ENCODE peak calls at places on chromosomes 12 and 14, in four cellular contexts. G is epithelial cell of esophagus, T is A549, R is cardiac muscle cell. P is an unnamed sample.

GRCh38 chr12:3679831-3680230 is 73.1 kb downstream of the CRACR2A start:
- DNase-seq in G (no peak), T (no peak), R (no peak), P (no peak)

GRCh38 chr14:88831285-88831684 is 6.8 kb downstream of the TTC8 start:
- DNase-seq in G (peak), T (no peak), R (peak), P (peak)

GRCh38 chr12:94100990-94101901 is 47.1 kb upstream of the PLXNC1 start:
- DNase-seq in G (peak), T (peak), R (peak), P (peak)

GRCh38 chr12:71955946-71956345 is 17.3 kb downstream of the TPH2 start:
- DNase-seq in G (peak), T (no peak), R (peak), P (no peak)

GRCh38 chr14:103186894-103187586 is 63.8 kb downstream of the TNFAIP2 start:
- DNase-seq in G (no peak), T (no peak), R (no peak), P (no peak)

GRCh38 chr14:76876076-76876475 is 49.9 kb downstream of the LRRC74A start:
- DNase-seq in G (peak), T (peak), R (peak), P (peak)

GRCh38 chr12:91171475-91171874 is 11.1 kb downstream of the DCN start:
- DNase-seq in G (no peak), T (no peak), R (no peak), P (no peak)

GRCh38 chr12:84661732-84662326 is 250.8 kb downstream of the SLC6A15 start:
- DNase-seq in G (peak), T (no peak), R (peak), P (peak)

GRCh38 chr12:127393896-127394295 is 873.1 kb upstream of the TMEM132C start:
- DNase-seq in G (peak), T (no peak), R (peak), P (peak)

GRCh38 chr12:117031843-117032592 is 67.2 kb downstream of the TESC start:
- DNase-seq in G (no peak), T (no peak), R (no peak), P (no peak)

GRCh38 chr12:2057041-2057792 is 4.4 kb downstream of the CACNA1C start:
- DNase-seq in G (peak), T (peak), R (peak), P (peak)

GRCh38 chr14:61444215-61444768 is 122.9 kb downstream of the PRKCH start:
- DNase-seq in G (no peak), T (no peak), R (no peak), P (no peak)

GRCh38 chr12:38253778-38254177 is 62.8 kb upstream of the ALG10B start:
- DNase-seq in G (no peak), T (no peak), R (no peak), P (no peak)

GRCh38 chr12:108616941-108617858 is 16.5 kb downstream of the SELPLG start:
- DNase-seq in G (no peak), T (no peak), R (no peak), P (peak)

GRCh38 chr12:26787125-26787495 is 45.9 kb downstream of the ITPR2 start:
- DNase-seq in G (peak), T (no peak), R (peak), P (peak)

GRCh38 chr14:60656755-60657608 is 7.7 kb upstream of the SIX1 start:
- DNase-seq in G (peak), T (peak), R (peak), P (peak)

GRCh38 chr14:99195602-99196309 is 76.2 kb downstream of the BCL11B start:
- DNase-seq in G (no peak), T (no peak), R (no peak), P (no peak)

GRCh38 chr12:113471619-113472171 is at the start of gene LHX5:
- DNase-seq in G (peak), T (peak), R (no peak), P (no peak)

GRCh38 chr12:97794335-97794734 is 331.7 kb downstream of the RMST start:
- DNase-seq in G (no peak), T (no peak), R (no peak), P (no peak)

GRCh38 chr14:55512421-55512820 is 67.6 kb upstream of the KTN1 start:
- DNase-seq in G (no peak), T (no peak), R (peak), P (no peak)
- H3K4me3 ChIP-seq in G (no peak), T (no peak), R (no peak), P (no peak)

GRCh38 chr12:65220761-65221160 is 51.4 kb downstream of the LEMD3 start:
- DNase-seq in G (no peak), T (no peak), R (no peak), P (no peak)
- H3K4me3 ChIP-seq in G (no peak), T (no peak), R (no peak), P (no peak)

GRCh38 chr12:107581616-107582015 is 104.0 kb upstream of the PWP1 start:
- DNase-seq in G (peak), T (no peak), R (no peak), P (peak)
- H3K4me3 ChIP-seq in G (peak), T (no peak), R (peak), P (no peak)

DNA sequence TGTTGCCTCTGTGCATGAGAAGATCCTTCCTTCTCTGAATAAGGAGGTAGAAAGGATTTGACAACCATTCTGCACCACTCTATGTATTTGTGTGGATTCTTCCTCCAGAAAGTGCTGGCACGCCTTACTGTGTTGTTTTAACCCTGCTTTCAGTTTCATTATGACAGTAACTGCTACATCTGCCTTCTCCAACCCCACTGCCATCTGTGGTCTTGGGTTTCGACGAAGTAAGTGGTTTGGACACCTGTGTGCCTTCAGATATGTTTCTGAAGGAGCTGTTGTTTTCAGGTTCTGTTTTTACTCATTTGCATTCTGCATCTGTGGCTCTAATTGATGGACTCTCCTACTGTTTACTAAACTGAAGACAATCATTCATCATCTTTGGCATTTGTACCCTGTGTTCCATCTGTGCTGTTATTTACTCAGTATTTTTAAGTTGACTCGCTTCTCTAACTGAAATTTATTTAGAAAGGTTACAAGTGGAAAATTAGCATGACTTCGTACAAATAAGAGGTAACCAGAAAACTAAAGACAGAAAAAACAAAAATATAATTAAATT is 4.1 kb downstream of the TSHR start:
- DNase-seq in G (no peak), T (no peak), R (no peak), P (no peak)
- H3K4me3 ChIP-seq in G (no peak), T (no peak), R (no peak), P (no peak)

DNA sequence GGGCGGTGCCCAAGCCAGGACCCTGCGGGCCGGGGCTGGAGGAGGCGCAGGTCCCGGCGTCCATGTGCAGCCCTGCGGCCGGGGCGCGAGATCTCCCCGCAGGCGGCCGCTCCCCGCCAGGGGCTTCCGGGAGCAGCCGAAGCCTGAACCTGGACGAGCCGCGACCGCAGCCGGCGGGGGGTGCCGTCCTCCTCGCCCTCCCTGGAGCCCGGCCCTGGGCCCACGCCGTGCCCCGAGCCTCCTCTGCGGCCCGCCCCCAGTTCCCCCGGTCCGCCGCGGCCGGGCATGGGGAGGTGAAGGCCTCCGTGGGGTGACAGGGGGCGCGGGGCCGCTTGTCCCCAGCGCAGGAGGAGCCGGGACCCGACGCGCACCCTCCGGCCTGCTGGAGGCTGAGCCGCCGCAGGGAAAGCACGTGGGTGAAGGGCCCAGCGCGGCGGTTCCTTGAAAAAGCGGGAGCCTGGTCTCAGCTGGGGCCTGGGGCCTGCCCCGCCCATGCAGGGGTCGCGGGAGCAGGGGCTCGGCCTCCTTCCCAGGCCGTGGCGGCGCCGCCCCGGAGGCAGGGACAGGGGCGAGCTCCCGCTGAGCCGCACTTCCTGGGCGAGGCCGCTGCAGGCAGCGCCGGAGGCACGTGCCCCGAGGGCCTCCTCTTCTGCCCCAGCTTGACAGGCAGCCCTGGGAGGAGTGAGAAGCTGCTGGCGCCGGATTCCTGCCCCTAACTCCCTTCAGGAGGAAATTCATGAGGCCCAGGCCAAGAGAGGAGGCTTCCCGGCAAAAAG is 55.6 kb upstream of the PPP2R5C start:
- DNase-seq in G (peak), T (no peak), R (peak), P (no peak)
- H3K4me3 ChIP-seq in G (no peak), T (no peak), R (no peak), P (no peak)

GRCh38 chr14:24332094-24332983 is 2.5 kb downstream of the ADCY4 start:
- DNase-seq in G (peak), T (peak), R (peak), P (peak)
- H3K4me3 ChIP-seq in G (no peak), T (no peak), R (peak), P (no peak)

P was measured in mammary epithelial cell.